ENCODE peak calls at places on chromosomes 16 and 17, in seven cellular contexts. A is Panc1, G is RWPE1, K is neural progenitor cell, F is body of pancreas, T is H9, V is OCI-LY7. B is an unnamed sample.

GRCh38 chr16:65833171-65833871 is 533.2 kb upstream of the CDH5 start:
- DNase-seq in V (no peak), T (no peak), A (no peak), K (no peak), G (peak), F (no peak), B (no peak)

GRCh38 chr17:37283414-37283961 is 92.3 kb upstream of the C17orf78 start:
- DNase-seq in F (no peak), T (no peak), A (no peak), V (no peak), G (no peak), K (no peak), B (no peak)

GRCh38 chr17:27403480-27404005 is 52.7 kb upstream of the KSR1 start:
- DNase-seq in K (no peak), G (no peak), V (no peak), A (no peak), F (no peak), T (peak), B (no peak)

GRCh38 chr17:17080781-17081180 is 38.5 kb downstream of the MPRIP start:
- DNase-seq in F (peak), T (no peak), A (no peak), V (no peak), K (no peak), G (no peak), B (peak)

GRCh38 chr16:10386517-10387377 is 886 bp downstream of the ATF7IP2 start:
- DNase-seq in T (no peak), G (no peak), A (no peak), F (no peak), K (no peak), V (peak), B (no peak)

GRCh38 chr17:48492401-48493298 is 38.2 kb downstream of the HOXB1 start:
- DNase-seq in V (no peak), G (peak), K (peak), T (peak), A (no peak), F (peak), B (peak)

GRCh38 chr17:22171631-22172030 is 479.3 kb downstream of the KCNJ18 start:
- DNase-seq in K (no peak), G (no peak), F (no peak), V (no peak), T (no peak), A (no peak), B (no peak)

GRCh38 chr16:72785886-72786285 is 262.0 kb downstream of the ZFHX3 start:
- DNase-seq in K (no peak), V (no peak), T (no peak), F (no peak), G (no peak), A (no peak), B (no peak)

GRCh38 chr16:87531418-87531817 is 38.6 kb upstream of the ZCCHC14 start:
- DNase-seq in K (no peak), T (no peak), F (no peak), A (no peak), V (no peak), G (no peak), B (no peak)

GRCh38 chr17:2977157-2977556 is 86.2 kb downstream of the OR1D5 start:
- DNase-seq in A (no peak), T (no peak), F (no peak), G (no peak), V (no peak), K (no peak), B (no peak)

GRCh38 chr16:26196310-26196709 is 504.6 kb downstream of the HS3ST4 start:
- DNase-seq in V (no peak), K (no peak), A (no peak), F (no peak), T (no peak), G (no peak), B (no peak)

GRCh38 chr16:84239186-84239790 is 524 bp downstream of the KCNG4 start:
- DNase-seq in V (no peak), G (no peak), A (no peak), K (no peak), F (no peak), T (no peak), B (no peak)

GRCh38 chr16:4591706-4592470 is 22.8 kb downstream of the UBALD1 start:
- DNase-seq in G (no peak), A (no peak), F (no peak), T (peak), V (no peak), K (no peak), B (no peak)

GRCh38 chr17:78694805-78695531 is 87.1 kb downstream of the CYTH1 start:
- DNase-seq in G (no peak), F (no peak), V (no peak), K (no peak), T (no peak), A (no peak), B (peak)

GRCh38 chr17:78693346-78694083 is 88.6 kb downstream of the CYTH1 start:
- DNase-seq in F (no peak), V (no peak), T (no peak), G (no peak), K (no peak), A (no peak), B (peak)

GRCh38 chr17:78696016-78696992 is 85.8 kb downstream of the CYTH1 start:
- DNase-seq in F (no peak), T (no peak), G (no peak), V (no peak), A (no peak), K (no peak), B (peak)

GRCh38 chr17:78697846-78698343 is 84.2 kb downstream of the CYTH1 start:
- DNase-seq in A (no peak), K (no peak), G (no peak), F (no peak), V (peak), T (no peak), B (peak)

GRCh38 chr17:78697122-78697845 is 84.8 kb downstream of the CYTH1 start:
- DNase-seq in K (no peak), F (no peak), V (no peak), G (no peak), T (no peak), A (no peak), B (no peak)
- H3K27ac ChIP-seq in K (no peak), F (no peak), V (no peak), G (peak), T (no peak), A (no peak), B (no peak)

GRCh38 chr17:81253358-81254131 is 14.4 kb downstream of the NDUFAF8 start:
- DNase-seq in T (no peak), V (peak), F (peak), G (peak), K (peak), A (peak), B (no peak)

GRCh38 chr17:81257533-81257932 is 18.4 kb downstream of the NDUFAF8 start:
- DNase-seq in K (no peak), T (no peak), F (no peak), A (no peak), V (no peak), G (no peak), B (no peak)

GRCh38 chr17:81252336-81253329 is 13.5 kb downstream of the NDUFAF8 start:
- DNase-seq in A (no peak), G (no peak), F (no peak), K (no peak), V (peak), T (no peak), B (no peak)

GRCh38 chr17:81256616-81257015 is 17.5 kb downstream of the NDUFAF8 start:
- DNase-seq in T (no peak), A (no peak), F (no peak), G (no peak), K (no peak), V (no peak), B (no peak)

DNA sequence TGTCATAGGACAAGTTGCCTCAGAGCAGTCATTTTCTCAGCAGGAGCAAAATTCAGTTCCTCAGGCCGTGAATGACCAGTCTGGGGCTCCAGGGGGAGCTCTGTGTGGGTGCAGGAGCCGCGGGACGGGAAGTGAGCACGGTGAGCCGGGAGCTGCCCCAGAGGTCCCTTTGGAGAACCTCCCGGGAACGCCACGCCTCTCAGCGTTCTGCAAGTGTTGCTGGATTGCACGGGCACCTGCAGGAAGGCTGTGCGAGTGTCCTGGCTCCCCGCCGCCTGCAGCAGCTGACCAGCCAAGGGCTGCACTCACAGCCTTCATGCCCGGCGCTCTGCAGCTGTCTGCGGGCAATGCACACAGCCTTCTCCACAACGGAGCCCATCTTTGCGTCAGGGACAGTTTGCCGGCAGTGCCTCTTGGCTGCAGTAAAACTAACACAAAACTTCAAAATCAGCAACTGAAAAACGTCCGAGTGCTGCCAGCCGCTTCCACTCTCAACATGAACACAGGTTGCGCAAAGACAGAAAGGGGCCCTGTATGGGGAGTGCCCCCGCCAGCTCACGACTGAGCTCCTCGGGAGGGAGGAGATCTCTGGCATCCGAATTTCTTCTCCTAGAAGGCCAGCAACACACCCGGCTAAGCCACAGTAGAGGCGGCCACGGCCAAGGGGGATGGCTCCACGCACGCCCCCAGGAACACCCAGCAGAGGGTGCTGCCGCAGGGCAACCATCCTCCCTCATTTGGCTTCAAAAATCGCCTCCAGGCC is 16.0 kb downstream of the NDUFAF8 start:
- DNase-seq in F (peak), G (peak), K (peak), T (peak), V (no peak), A (no peak), B (peak)
- TF ChIP-seq CTCF in F (peak), G (peak), K (peak), T (peak), V (peak), A (peak), B (peak)

GRCh38 chr17:45353047-45353446 is 36.2 kb upstream of the MAP3K14 start:
- DNase-seq in F (no peak), G (no peak), A (no peak), K (no peak), T (peak), V (no peak), B (no peak)
- H3K27ac ChIP-seq in F (no peak), G (no peak), A (peak), K (no peak), T (no peak), V (no peak), B (no peak)

GRCh38 chr17:60579551-60579950 is 20.4 kb upstream of the PPM1D start:
- DNase-seq in K (no peak), T (no peak), A (no peak), F (no peak), G (no peak), V (no peak), B (no peak)

GRCh38 chr17:60583008-60583407 is 17.0 kb upstream of the PPM1D start:
- DNase-seq in K (no peak), F (no peak), T (no peak), G (no peak), V (no peak), A (no peak), B (no peak)

GRCh38 chr17:60579090-60579489 is 20.9 kb upstream of the PPM1D start:
- DNase-seq in G (no peak), T (no peak), K (no peak), A (no peak), F (no peak), V (no peak), B (no peak)

GRCh38 chr17:60573139-60573975 is 26.6 kb upstream of the PPM1D start:
- DNase-seq in T (no peak), A (no peak), K (no peak), V (no peak), G (no peak), F (no peak), B (no peak)

GRCh38 chr17:60577147-60577925 is 22.7 kb upstream of the PPM1D start:
- DNase-seq in K (no peak), T (peak), A (no peak), V (no peak), F (peak), G (no peak), B (no peak)
- TF ChIP-seq CTCF in K (no peak), T (no peak), A (peak), V (peak), F (peak), G (peak), B (peak)

GRCh38 chr17:57911021-57911420 is 44.2 kb downstream of the CUEDC1 start:
- DNase-seq in A (no peak), T (no peak), V (no peak), G (no peak), K (no peak), F (no peak), B (no peak)
- H3K27ac ChIP-seq in A (no peak), T (no peak), V (no peak), G (peak), K (no peak), F (peak), B (no peak)

DNA sequence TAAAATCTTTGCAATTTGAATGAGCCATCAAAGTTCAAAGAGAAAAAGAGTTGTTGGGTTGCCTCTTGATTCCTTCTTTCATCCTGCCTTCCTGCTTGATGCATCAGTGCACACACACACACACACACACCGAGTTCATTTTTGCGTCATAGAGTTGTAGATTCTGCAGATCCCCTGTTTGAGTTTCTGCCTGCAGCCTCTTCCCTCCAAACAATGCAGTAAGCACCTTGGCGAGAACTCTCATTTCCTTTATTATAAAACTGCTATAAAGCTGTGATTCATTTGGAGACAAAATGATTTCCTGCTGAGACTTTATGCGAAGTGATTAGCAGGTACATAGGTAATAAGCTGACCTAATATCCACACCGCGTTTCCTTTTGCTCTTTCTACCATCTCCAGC is 26.7 kb downstream of the DNAH9 start:
- DNase-seq in T (no peak), K (no peak), V (no peak), G (no peak), A (no peak), F (no peak), B (no peak)
- TF ChIP-seq CTCF in T (no peak), K (no peak), V (no peak), G (no peak), A (no peak), F (no peak), B (no peak)

GRCh38 chr16:81492307-81492706 is 47.7 kb downstream of the CMIP start:
- DNase-seq in F (no peak), K (peak), G (no peak), A (no peak), T (no peak), V (no peak), B (no peak)

GRCh38 chr16:81489547-81490267 is 45.1 kb downstream of the CMIP start:
- DNase-seq in V (peak), A (no peak), T (no peak), G (no peak), F (no peak), K (no peak), B (no peak)

GRCh38 chr16:81493755-81494433 is 49.3 kb downstream of the CMIP start:
- DNase-seq in A (peak), F (peak), K (no peak), V (no peak), T (no peak), G (peak), B (peak)

GRCh38 chr16:81492965-81493754 is 48.6 kb downstream of the CMIP start:
- DNase-seq in G (no peak), A (no peak), T (no peak), F (no peak), V (no peak), K (no peak), B (no peak)

GRCh38 chr16:81491522-81492188 is 47.0 kb downstream of the CMIP start:
- DNase-seq in T (no peak), A (no peak), V (no peak), K (no peak), G (no peak), F (no peak), B (no peak)
- H3K27ac ChIP-seq in T (no peak), A (peak), V (no peak), K (peak), G (peak), F (peak), B (no peak)

GRCh38 chr17:8002646-8003593 is 505 bp downstream of the GUCY2D start:
- DNase-seq in F (no peak), V (no peak), G (no peak), A (no peak), K (peak), T (peak), B (no peak)
- TF ChIP-seq CTCF in F (no peak), V (no peak), G (no peak), A (no peak), K (peak), T (no peak), B (no peak)

B was measured in Peyer's patch.